ENCODE peak calls at places on chromosomes 11 and 22, in six cellular contexts. One of them, this sample, is unnamed.

GRCh38 chr11:789951-790350 is at the start of gene CEND1:
- DNase-seq in HepG2: no peak
- DNase-seq in SK-N-SH: peak
- DNase-seq in K562: peak
- DNase-seq in GM12878: no peak
- DNase-seq in HCT116: no peak
- DNase-seq in this sample: no peak

GRCh38 chr11:121024989-121025388 is 1.1 kb downstream of the TBCEL start:
- DNase-seq in GM12878: no peak
- DNase-seq in K562: peak
- DNase-seq in SK-N-SH: no peak
- DNase-seq in HCT116: no peak
- DNase-seq in HepG2: peak
- DNase-seq in this sample: no peak

GRCh38 chr11:100752371-100753073 is 65.4 kb downstream of the ARHGAP42 start:
- DNase-seq in GM12878: no peak
- DNase-seq in HCT116: no peak
- DNase-seq in K562: no peak
- DNase-seq in SK-N-SH: no peak
- DNase-seq in HepG2: no peak
- DNase-seq in this sample: no peak

GRCh38 chr11:86274503-86274902 is 27.5 kb upstream of the HIKESHI start:
- DNase-seq in SK-N-SH: peak
- DNase-seq in K562: peak
- DNase-seq in HCT116: no peak
- DNase-seq in GM12878: no peak
- DNase-seq in HepG2: peak
- DNase-seq in this sample: no peak

GRCh38 chr11:64359712-64360402 is 895 bp downstream of the RPS6KA4 start:
- DNase-seq in GM12878: no peak
- DNase-seq in HCT116: no peak
- DNase-seq in K562: no peak
- DNase-seq in HepG2: no peak
- DNase-seq in SK-N-SH: peak
- DNase-seq in this sample: no peak

GRCh38 chr11:126152152-126152551 is 59.3 kb downstream of the RPUSD4 start:
- DNase-seq in SK-N-SH: no peak
- DNase-seq in K562: no peak
- DNase-seq in HCT116: no peak
- DNase-seq in GM12878: no peak
- DNase-seq in HepG2: no peak
- DNase-seq in this sample: no peak

GRCh38 chr11:115613986-115614625 is 109.9 kb upstream of the CADM1 start:
- DNase-seq in GM12878: no peak
- DNase-seq in HepG2: peak
- DNase-seq in SK-N-SH: no peak
- DNase-seq in HCT116: no peak
- DNase-seq in K562: no peak
- DNase-seq in this sample: peak

GRCh38 chr11:45799562-45799961 is 5.4 kb upstream of the SLC35C1 start:
- DNase-seq in SK-N-SH: no peak
- DNase-seq in GM12878: no peak
- DNase-seq in HCT116: no peak
- DNase-seq in HepG2: no peak
- DNase-seq in K562: no peak
- DNase-seq in this sample: no peak

GRCh38 chr11:6356503-6356902 is 33.8 kb upstream of the SMPD1 start:
- DNase-seq in HepG2: no peak
- DNase-seq in K562: no peak
- DNase-seq in HCT116: no peak
- DNase-seq in SK-N-SH: no peak
- DNase-seq in GM12878: no peak
- DNase-seq in this sample: no peak

GRCh38 chr11:61917357-61918109 is at the start of gene RAB3IL1:
- DNase-seq in GM12878: no peak
- DNase-seq in SK-N-SH: peak
- DNase-seq in K562: peak
- DNase-seq in HepG2: no peak
- DNase-seq in HCT116: no peak
- DNase-seq in this sample: no peak

GRCh38 chr11:59992420-59992819 is 24.6 kb upstream of the OOSP4B start:
- DNase-seq in HepG2: no peak
- DNase-seq in HCT116: no peak
- DNase-seq in K562: no peak
- DNase-seq in SK-N-SH: no peak
- DNase-seq in GM12878: no peak
- DNase-seq in this sample: no peak

GRCh38 chr22:41772645-41773044 is 27.8 kb upstream of the CCDC134 start:
- DNase-seq in K562: no peak
- DNase-seq in SK-N-SH: no peak
- DNase-seq in GM12878: no peak
- DNase-seq in HepG2: peak
- DNase-seq in HCT116: no peak
- DNase-seq in this sample: no peak

GRCh38 chr11:116335891-116336290 is 436.9 kb downstream of the BUD13 start:
- DNase-seq in GM12878: no peak
- DNase-seq in SK-N-SH: no peak
- DNase-seq in HCT116: no peak
- DNase-seq in HepG2: no peak
- DNase-seq in K562: no peak
- DNase-seq in this sample: no peak

GRCh38 chr11:17972987-17973386 is 39.9 kb downstream of the SERGEF start:
- DNase-seq in K562: peak
- DNase-seq in GM12878: no peak
- DNase-seq in HepG2: peak
- DNase-seq in SK-N-SH: peak
- DNase-seq in HCT116: peak
- DNase-seq in this sample: peak

GRCh38 chr11:128356992-128357391 is 230.4 kb downstream of the ETS1 start:
- DNase-seq in K562: no peak
- DNase-seq in HCT116: no peak
- DNase-seq in HepG2: no peak
- DNase-seq in SK-N-SH: peak
- DNase-seq in GM12878: no peak
- DNase-seq in this sample: no peak

GRCh38 chr11:2276280-2276998 is 6.1 kb upstream of the ASCL2 start:
- DNase-seq in GM12878: no peak
- DNase-seq in HepG2: no peak
- DNase-seq in HCT116: no peak
- DNase-seq in K562: no peak
- DNase-seq in SK-N-SH: no peak
- DNase-seq in this sample: no peak

GRCh38 chr11:71339178-71339881 is 87.0 kb upstream of the SHANK2 start:
- DNase-seq in GM12878: no peak
- DNase-seq in K562: no peak
- DNase-seq in HCT116: no peak
- DNase-seq in HepG2: no peak
- DNase-seq in SK-N-SH: no peak
- DNase-seq in this sample: no peak

GRCh38 chr11:71298761-71299181 is 46.4 kb upstream of the SHANK2 start:
- DNase-seq in HCT116: no peak
- DNase-seq in SK-N-SH: no peak
- DNase-seq in GM12878: no peak
- DNase-seq in K562: no peak
- DNase-seq in HepG2: no peak
- DNase-seq in this sample: no peak

GRCh38 chr11:37721485-37721884 is 1123.4 kb upstream of the RAG2 start:
- DNase-seq in SK-N-SH: no peak
- DNase-seq in GM12878: no peak
- DNase-seq in HepG2: no peak
- DNase-seq in K562: no peak
- DNase-seq in HCT116: no peak
- DNase-seq in this sample: no peak

GRCh38 chr22:27576413-27576812 is 225.1 kb downstream of the MN1 start:
- DNase-seq in HepG2: no peak
- DNase-seq in HCT116: no peak
- DNase-seq in GM12878: no peak
- DNase-seq in SK-N-SH: peak
- DNase-seq in K562: no peak
- DNase-seq in this sample: no peak

GRCh38 chr22:46233231-46233630 is 16.9 kb downstream of the CDPF1 start:
- DNase-seq in SK-N-SH: no peak
- DNase-seq in GM12878: no peak
- DNase-seq in K562: no peak
- DNase-seq in HCT116: no peak
- DNase-seq in HepG2: no peak
- DNase-seq in this sample: peak
- TF ChIP-seq POLR2AphosphoS5 in SK-N-SH: no peak
- TF ChIP-seq POLR2AphosphoS5 in GM12878: no peak
- TF ChIP-seq POLR2AphosphoS5 in K562: no peak
- TF ChIP-seq POLR2AphosphoS5 in HCT116: no peak
- TF ChIP-seq POLR2AphosphoS5 in HepG2: no peak
- TF ChIP-seq POLR2AphosphoS5 in this sample: no peak

DNA sequence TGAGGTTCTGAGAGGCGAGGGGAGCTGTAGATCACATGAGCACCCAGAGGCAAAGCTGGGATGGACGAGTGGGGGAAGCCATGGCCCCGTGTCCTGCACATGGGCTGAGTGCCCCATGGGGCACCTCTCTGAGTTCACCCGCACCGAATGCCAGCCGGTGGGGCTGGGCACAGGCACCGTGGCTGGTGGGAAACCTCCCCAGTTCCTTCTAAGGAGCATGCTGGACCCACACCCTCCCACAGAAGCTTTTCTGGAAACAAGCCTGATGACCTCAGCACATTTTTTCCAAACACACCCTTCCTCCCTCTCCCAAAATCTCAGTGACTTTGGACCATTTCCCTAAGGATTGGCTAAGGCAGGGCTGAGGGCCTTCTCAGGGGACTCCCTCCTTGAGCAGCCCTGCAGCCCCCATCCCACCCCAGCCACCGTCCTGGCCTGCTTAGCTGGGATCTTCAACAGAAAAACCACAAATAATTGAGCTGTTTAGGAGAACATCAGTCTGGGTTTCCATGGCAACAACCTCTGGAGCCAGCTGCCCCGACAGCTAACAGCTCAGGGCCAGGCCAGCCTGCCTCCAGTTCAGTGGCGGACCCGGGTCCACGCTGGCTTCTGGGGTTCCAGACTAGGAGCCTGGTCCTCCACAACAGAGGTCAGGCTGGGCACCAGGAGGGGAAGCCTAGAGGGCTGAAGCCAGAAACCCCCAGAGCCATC is 18.1 kb upstream of the LINC01488 start:
- DNase-seq in SK-N-SH: peak
- DNase-seq in HepG2: peak
- DNase-seq in HCT116: no peak
- DNase-seq in K562: peak
- DNase-seq in GM12878: no peak
- DNase-seq in this sample: no peak
- TF ChIP-seq REST in SK-N-SH: no peak
- TF ChIP-seq REST in HepG2: no peak
- TF ChIP-seq REST in HCT116: no peak
- TF ChIP-seq REST in K562: no peak
- TF ChIP-seq REST in GM12878: no peak
- TF ChIP-seq REST in this sample: no peak

GRCh38 chr11:23789938-23790371 is 706.9 kb upstream of the LUZP2 start:
- DNase-seq in HCT116: no peak
- DNase-seq in K562: no peak
- DNase-seq in SK-N-SH: no peak
- DNase-seq in HepG2: no peak
- DNase-seq in GM12878: no peak
- DNase-seq in this sample: no peak
- TF ChIP-seq SIN3A in HCT116: no peak
- TF ChIP-seq SIN3A in K562: no peak
- TF ChIP-seq SIN3A in SK-N-SH: no peak
- TF ChIP-seq SIN3A in HepG2: no peak
- TF ChIP-seq SIN3A in GM12878: no peak
- TF ChIP-seq SIN3A in this sample: no peak

DNA sequence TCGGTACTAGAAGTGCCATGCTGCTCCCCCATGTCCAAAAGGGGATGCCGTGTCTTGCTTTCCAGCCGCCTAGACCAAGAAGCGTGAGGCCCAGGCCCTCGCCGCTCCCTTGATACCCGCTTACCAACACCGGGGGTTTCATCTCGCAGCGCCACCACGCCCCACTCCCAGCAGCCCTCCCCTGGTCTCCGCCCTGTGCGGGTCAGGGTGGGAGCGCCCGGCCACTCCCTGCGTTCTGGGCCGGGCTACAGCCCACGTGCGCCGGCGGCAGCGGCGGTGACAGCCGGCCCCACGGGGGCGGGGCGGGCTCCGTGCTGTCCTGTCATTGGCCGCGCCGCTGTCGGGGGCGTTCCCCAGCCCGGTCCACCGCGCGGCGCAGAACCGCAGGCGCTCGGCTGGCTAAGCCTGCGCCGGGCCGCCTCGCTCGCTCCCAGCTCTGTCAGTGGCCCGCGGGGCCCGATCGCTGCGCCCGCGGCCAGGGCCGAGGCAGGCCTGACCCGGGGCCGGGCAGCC is at the start of gene MICAL2:
- DNase-seq in HepG2: peak
- DNase-seq in GM12878: peak
- DNase-seq in K562: peak
- DNase-seq in HCT116: peak
- DNase-seq in SK-N-SH: peak
- DNase-seq in this sample: no peak
- TF ChIP-seq POLR2AphosphoS5 in HepG2: no peak
- TF ChIP-seq POLR2AphosphoS5 in GM12878: no peak
- TF ChIP-seq POLR2AphosphoS5 in K562: peak
- TF ChIP-seq POLR2AphosphoS5 in HCT116: peak
- TF ChIP-seq POLR2AphosphoS5 in SK-N-SH: peak
- TF ChIP-seq POLR2AphosphoS5 in this sample: peak

GRCh38 chr11:106988151-106988806 is 30.0 kb downstream of the GUCY1A2 start:
- DNase-seq in HCT116: no peak
- DNase-seq in SK-N-SH: no peak
- DNase-seq in HepG2: no peak
- DNase-seq in K562: no peak
- DNase-seq in GM12878: no peak
- DNase-seq in this sample: no peak
- TF ChIP-seq REST in HCT116: no peak
- TF ChIP-seq REST in SK-N-SH: no peak
- TF ChIP-seq REST in HepG2: no peak
- TF ChIP-seq REST in K562: no peak
- TF ChIP-seq REST in GM12878: no peak
- TF ChIP-seq REST in this sample: no peak